ENCODE peak calls at places on chromosomes 3 and 15, in five cellular contexts. M is upper lobe of right lung, Y is omental fat pad, Z is psoas muscle, U is lower leg skin. W is an unnamed sample.

GRCh38 chr15:61467823-61468222 is 238.7 kb upstream of the RORA start:
- DNase-seq in M (no peak), Y (no peak), Z (no peak), U (no peak), W (no peak)

GRCh38 chr15:80156176-80156720 is 3.4 kb downstream of the FAH start:
- DNase-seq in M (no peak), Y (no peak), Z (no peak), U (no peak), W (no peak)

GRCh38 chr3:71486831-71487230 is 96.7 kb downstream of the FOXP1 start:
- DNase-seq in M (no peak), Y (no peak), Z (no peak), U (no peak), W (no peak)

GRCh38 chr15:71743861-71744382 is 66.4 kb upstream of the NR2E3 start:
- DNase-seq in M (no peak), Y (peak), Z (peak), U (no peak), W (no peak)

GRCh38 chr3:30426319-30426993 is 179.9 kb upstream of the TGFBR2 start:
- DNase-seq in M (no peak), Y (peak), Z (peak), U (peak), W (no peak)

GRCh38 chr15:98071786-98072185 is 111.3 kb downstream of the ARRDC4 start:
- DNase-seq in M (no peak), Y (no peak), Z (no peak), U (no peak), W (no peak)

GRCh38 chr3:181757694-181758306 is 46.1 kb downstream of the SOX2 start:
- DNase-seq in M (no peak), Y (no peak), Z (no peak), U (no peak), W (no peak)

GRCh38 chr15:36887214-36888017 is 212.9 kb downstream of the MEIS2 start:
- DNase-seq in M (no peak), Y (no peak), Z (no peak), U (peak), W (peak)

GRCh38 chr3:191170097-191170496 is 28.9 kb upstream of the OSTN start:
- DNase-seq in M (no peak), Y (no peak), Z (no peak), U (no peak), W (no peak)

GRCh38 chr3:107956991-107957467 is 133.8 kb downstream of the CD47 start:
- DNase-seq in M (peak), Y (no peak), Z (peak), U (peak), W (no peak)

GRCh38 chr15:62920569-62921502 is 121.7 kb upstream of the TPM1 start:
- DNase-seq in M (no peak), Y (no peak), Z (no peak), U (no peak), W (no peak)

GRCh38 chr15:48602358-48603122 is 43.0 kb downstream of the FBN1 start:
- DNase-seq in M (no peak), Y (no peak), Z (no peak), U (no peak), W (no peak)

GRCh38 chr3:138329984-138330293 is 288 bp upstream of the NME9 start:
- DNase-seq in M (no peak), Y (no peak), Z (no peak), U (no peak), W (no peak)

GRCh38 chr3:138329127-138329983 is at the start of gene NME9:
- DNase-seq in M (peak), Y (peak), Z (peak), U (peak), W (peak)

GRCh38 chr3:138327831-138328230 is 1.8 kb downstream of the NME9 start:
- DNase-seq in M (no peak), Y (no peak), Z (no peak), U (no peak), W (no peak)

GRCh38 chr3:138326866-138327595 is 2.6 kb downstream of the NME9 start:
- DNase-seq in M (no peak), Y (no peak), Z (no peak), U (peak), W (no peak)

DNA sequence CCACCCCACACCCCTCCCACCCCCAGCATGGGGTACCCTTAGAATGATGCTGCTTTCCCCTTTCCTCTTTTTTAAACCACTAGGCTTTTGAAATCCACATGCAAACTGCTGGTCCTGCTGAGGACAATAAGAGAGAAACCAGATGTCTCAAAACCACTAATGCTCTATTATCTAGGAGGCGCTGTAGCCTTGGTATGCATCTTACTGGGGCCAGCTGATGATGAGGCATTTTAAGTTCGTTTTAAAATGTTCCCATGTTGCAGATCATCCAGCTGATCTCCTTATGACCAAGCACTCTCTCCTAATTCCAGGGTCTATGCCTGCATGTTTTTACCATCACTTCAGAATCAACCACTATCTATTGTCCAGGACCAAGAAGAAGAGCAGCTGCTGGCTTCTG is 1.3 kb downstream of the NME9 start:
- DNase-seq in M (no peak), Y (no peak), Z (no peak), U (no peak), W (no peak)
- TF ChIP-seq CTCF in M (no peak), Y (no peak), Z (no peak), U (no peak), W (no peak)

DNA sequence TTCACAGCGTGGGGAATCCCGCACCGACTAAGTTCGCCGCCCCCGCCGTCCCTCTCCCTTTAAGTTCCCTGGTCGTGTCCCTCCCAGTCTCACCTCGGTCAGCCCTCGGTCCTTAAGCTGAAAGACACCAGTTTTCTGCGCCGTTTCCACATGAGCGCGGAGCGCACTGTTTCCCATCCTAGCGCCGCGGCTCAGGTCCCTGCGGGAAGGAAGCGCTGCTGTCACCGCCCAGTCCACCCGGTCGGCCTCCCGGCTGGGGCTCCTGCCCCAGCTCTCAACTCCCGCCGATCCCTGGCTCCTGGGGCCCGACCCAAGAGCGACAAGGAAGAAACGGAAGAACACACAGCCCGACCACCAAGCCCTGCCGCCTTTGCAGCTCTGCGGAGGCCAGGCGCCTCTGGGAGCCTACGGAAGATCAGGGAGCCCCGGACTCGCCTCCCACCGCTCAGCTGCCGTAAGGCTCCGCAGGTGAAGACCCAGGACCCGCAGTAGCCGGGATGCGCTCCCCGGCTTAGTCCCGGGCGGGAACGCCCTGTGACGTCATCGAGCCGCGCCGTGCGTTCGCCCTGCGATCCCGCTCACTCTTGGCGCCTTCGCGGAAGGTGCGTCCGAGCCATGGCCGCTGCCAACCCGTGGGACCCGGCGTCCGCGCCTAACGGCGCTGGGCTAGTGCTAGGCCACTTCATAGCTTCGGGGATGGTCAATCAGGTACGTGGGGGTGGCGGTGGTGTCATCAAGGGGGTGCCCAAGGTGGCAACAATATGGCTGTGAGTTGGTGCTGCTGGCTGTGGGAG is at the start of the genes HAUS2 and LRRC57:
- DNase-seq in M (peak), Y (peak), Z (peak), U (peak), W (peak)
- TF ChIP-seq CTCF in M (no peak), Y (no peak), Z (no peak), U (peak), W (no peak)

GRCh38 chr3:187120324-187120723 is 19.0 kb downstream of the RPL39L start:
- DNase-seq in M (no peak), Y (no peak), Z (no peak), U (no peak), W (no peak)

GRCh38 chr3:187130346-187131066 is 8.8 kb downstream of the RPL39L start:
- DNase-seq in M (no peak), Y (no peak), Z (no peak), U (no peak), W (no peak)

GRCh38 chr3:187122261-187122660 is 17.0 kb downstream of the RPL39L start:
- DNase-seq in M (no peak), Y (no peak), Z (no peak), U (no peak), W (no peak)

DNA sequence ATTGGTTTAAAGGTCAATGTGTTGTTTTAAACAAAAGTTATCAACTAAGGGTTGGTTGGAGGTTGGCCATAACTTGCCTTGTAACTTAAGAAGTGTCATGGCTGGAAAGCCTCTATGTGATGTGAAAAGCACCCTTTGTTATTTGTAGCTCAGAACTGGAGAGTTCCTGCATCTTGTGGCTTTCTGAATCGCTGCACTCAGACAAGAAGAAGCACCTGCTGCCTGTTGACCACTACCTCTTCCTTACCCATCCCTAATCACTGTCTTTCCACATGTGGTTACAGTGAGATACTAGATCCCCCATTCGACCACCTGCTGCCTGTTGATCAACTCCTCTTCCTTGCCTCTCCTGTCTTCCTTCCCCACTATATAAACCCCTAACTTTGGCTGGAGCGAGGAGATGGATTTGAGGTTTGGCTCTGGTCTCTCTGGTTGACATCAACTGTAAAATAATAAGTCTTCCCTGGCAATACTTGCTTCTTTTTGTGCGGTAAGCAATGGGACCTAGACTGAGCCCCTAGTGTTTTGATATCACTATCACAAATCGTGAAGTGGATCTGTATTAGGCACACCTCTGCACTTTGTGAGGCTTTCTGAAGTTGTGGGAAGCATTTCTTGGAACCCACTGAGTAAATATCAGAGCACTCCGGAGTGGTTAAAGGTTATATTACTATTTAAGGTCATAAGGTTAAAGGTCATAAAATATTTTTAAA is 13.8 kb downstream of the RPL39L start:
- DNase-seq in M (no peak), Y (no peak), Z (no peak), U (no peak), W (no peak)
- TF ChIP-seq CTCF in M (no peak), Y (no peak), Z (no peak), U (no peak), W (no peak)

GRCh38 chr3:183825380-183826161 is at the start of gene MAP6D1:
- DNase-seq in M (peak), Y (no peak), Z (peak), U (no peak), W (peak)
- TF ChIP-seq CTCF in M (peak), Y (no peak), Z (peak), U (no peak), W (peak)

GRCh38 chr3:149058602-149059001 is 27.7 kb downstream of the HLTF start:
- DNase-seq in M (no peak), Y (no peak), Z (no peak), U (no peak), W (no peak)
- TF ChIP-seq CTCF in M (no peak), Y (no peak), Z (no peak), U (no peak), W (no peak)